ENCODE peak calls at places on chromosomes 6 and 20, in seven cellular contexts. J, S, F, X, Z, E and H are unnamed samples.

GRCh38 chr6:89298680-89299450 is 16.2 kb downstream of the GABRR2 start:
- DNase-seq in J (no peak), S (peak), F (peak), X (no peak), Z (peak), E (peak), H (no peak)

GRCh38 chr6:43996614-43997341 is 130.5 kb downstream of the MRPL14 start:
- DNase-seq in J (peak), S (no peak), F (no peak), X (no peak), Z (no peak), E (no peak), H (no peak)

GRCh38 chr6:53603381-53604121 is 58.6 kb upstream of the GCLC start:
- DNase-seq in J (no peak), S (peak), F (no peak), X (no peak), Z (peak), E (peak), H (no peak)

GRCh38 chr6:11163932-11164331 is 52.4 kb upstream of the ERVFRD-1 start:
- DNase-seq in J (no peak), S (no peak), F (peak), X (no peak), Z (no peak), E (no peak), H (no peak)

GRCh38 chr6:136975089-136975715 is 53.1 kb downstream of the SLC35D3 start:
- DNase-seq in J (no peak), S (no peak), F (no peak), X (no peak), Z (no peak), E (no peak), H (no peak)

GRCh38 chr20:48538058-48538825 is 289.6 kb downstream of the PREX1 start:
- DNase-seq in J (no peak), S (peak), F (no peak), X (peak), Z (peak), E (no peak), H (no peak)

GRCh38 chr20:51074062-51074461 is 51.2 kb upstream of the KCNG1 start:
- DNase-seq in J (no peak), S (no peak), F (no peak), X (no peak), Z (no peak), E (no peak), H (no peak)

GRCh38 chr6:2054516-2055067 is 190.8 kb downstream of the GMDS start:
- DNase-seq in J (no peak), S (no peak), F (no peak), X (no peak), Z (no peak), E (no peak), H (no peak)

GRCh38 chr6:134521116-134521501 is 203.2 kb upstream of the SGK1 start:
- DNase-seq in J (no peak), S (no peak), F (no peak), X (no peak), Z (no peak), E (no peak), H (no peak)

GRCh38 chr20:39961667-39962066 is 727.4 kb downstream of the MAFB start:
- DNase-seq in J (no peak), S (no peak), F (no peak), X (no peak), Z (no peak), E (no peak), H (no peak)

GRCh38 chr6:42396720-42397119 is 55.0 kb downstream of the TRERF1 start:
- DNase-seq in J (no peak), S (no peak), F (no peak), X (no peak), Z (no peak), E (no peak), H (no peak)

GRCh38 chr20:51628533-51629398 is 86.2 kb upstream of the NFATC2 start:
- DNase-seq in J (no peak), S (peak), F (no peak), X (peak), Z (no peak), E (peak), H (no peak)

GRCh38 chr20:37651932-37652331 is 41.9 kb upstream of the CTNNBL1 start:
- DNase-seq in J (no peak), S (no peak), F (peak), X (peak), Z (peak), E (peak), H (no peak)

GRCh38 chr20:21100590-21101452 is 5.3 kb downstream of the LINC00237 start:
- DNase-seq in J (no peak), S (peak), F (peak), X (no peak), Z (no peak), E (peak), H (no peak)

GRCh38 chr20:16740365-16741072 is 7.6 kb upstream of the OTOR start:
- DNase-seq in J (no peak), S (no peak), F (no peak), X (no peak), Z (no peak), E (no peak), H (no peak)

GRCh38 chr20:50052952-50053789 is 59.8 kb downstream of the UBE2V1 start:
- DNase-seq in J (no peak), S (no peak), F (no peak), X (no peak), Z (no peak), E (no peak), H (no peak)

GRCh38 chr6:144749263-144749662 is 464.1 kb downstream of the UTRN start:
- DNase-seq in J (no peak), S (no peak), F (no peak), X (no peak), Z (no peak), E (no peak), H (no peak)

GRCh38 chr20:24487240-24487639 is 17.8 kb downstream of the SYNDIG1 start:
- DNase-seq in J (no peak), S (no peak), F (no peak), X (no peak), Z (no peak), E (no peak), H (no peak)

GRCh38 chr6:75317503-75318206 is 33.1 kb upstream of the TMEM30A start:
- DNase-seq in J (no peak), S (peak), F (no peak), X (peak), Z (no peak), E (no peak), H (no peak)

GRCh38 chr6:54958446-54958845 is 111.9 kb downstream of the FAM83B start:
- DNase-seq in J (no peak), S (no peak), F (no peak), X (no peak), Z (no peak), E (no peak), H (no peak)

GRCh38 chr6:109224994-109225393 is 129.7 kb downstream of the CEP57L1 start:
- DNase-seq in J (no peak), S (no peak), F (no peak), X (no peak), Z (no peak), E (no peak), H (no peak)

GRCh38 chr6:99590728-99591672 is 15.6 kb upstream of the PRDM13 start:
- DNase-seq in J (no peak), S (no peak), F (no peak), X (no peak), Z (no peak), E (no peak), H (no peak)

GRCh38 chr6:121760640-121761213 is 325.3 kb downstream of the GJA1 start:
- DNase-seq in J (no peak), S (no peak), F (no peak), X (no peak), Z (no peak), E (no peak), H (no peak)

GRCh38 chr6:137762168-137763090 is 104.6 kb upstream of the TNFAIP3 start:
- DNase-seq in J (no peak), S (no peak), F (no peak), X (no peak), Z (no peak), E (no peak), H (no peak)

GRCh38 chr6:62390413-62390812 is 104.4 kb upstream of the KHDRBS2 start:
- DNase-seq in J (no peak), S (no peak), F (no peak), X (no peak), Z (peak), E (no peak), H (no peak)

GRCh38 chr6:124356811-124357210 is 553.1 kb downstream of the NKAIN2 start:
- DNase-seq in J (no peak), S (no peak), F (no peak), X (no peak), Z (no peak), E (no peak), H (no peak)

GRCh38 chr20:25059866-25060465 is 2.0 kb upstream of the ACSS1 start:
- DNase-seq in J (peak), S (no peak), F (no peak), X (no peak), Z (no peak), E (no peak), H (peak)

GRCh38 chr6:37680668-37681067 is 17.0 kb downstream of the MDGA1 start:
- DNase-seq in J (no peak), S (no peak), F (no peak), X (no peak), Z (no peak), E (no peak), H (no peak)

GRCh38 chr20:55478739-55479450 is 526.4 kb downstream of the CBLN4 start:
- DNase-seq in J (no peak), S (no peak), F (no peak), X (no peak), Z (no peak), E (no peak), H (no peak)

GRCh38 chr20:13141541-13141940 is 79.5 kb upstream of the ISM1 start:
- DNase-seq in J (no peak), S (no peak), F (no peak), X (no peak), Z (no peak), E (no peak), H (no peak)

GRCh38 chr6:7488494-7488893 is 53.0 kb upstream of the DSP start:
- DNase-seq in J (no peak), S (no peak), F (no peak), X (no peak), Z (no peak), E (no peak), H (no peak)

GRCh38 chr6:109296971-109297372 is 85.3 kb downstream of the CD164 start:
- DNase-seq in J (no peak), S (no peak), F (no peak), X (peak), Z (no peak), E (no peak), H (no peak)

GRCh38 chr6:135451617-135452190 is 45.8 kb downstream of the AHI1 start:
- DNase-seq in J (no peak), S (peak), F (peak), X (peak), Z (peak), E (peak), H (no peak)

GRCh38 chr6:161544801-161545490 is 271.1 kb upstream of the AGPAT4 start:
- DNase-seq in J (no peak), S (no peak), F (no peak), X (no peak), Z (no peak), E (no peak), H (no peak)

GRCh38 chr20:25247100-25247665 is 702 bp upstream of the PYGB start:
- DNase-seq in J (peak), S (peak), F (peak), X (peak), Z (peak), E (peak), H (peak)

GRCh38 chr6:144931172-144932035 is 646.3 kb downstream of the UTRN start:
- DNase-seq in J (no peak), S (peak), F (peak), X (peak), Z (peak), E (peak), H (no peak)

GRCh38 chr6:151325075-151326050 is 66.0 kb downstream of the ZBTB2 start:
- DNase-seq in J (peak), S (peak), F (no peak), X (peak), Z (peak), E (peak), H (no peak)

GRCh38 chr20:50588034-50588736 is 78.0 kb downstream of the PTPN1 start:
- DNase-seq in J (peak), S (peak), F (peak), X (peak), Z (peak), E (peak), H (peak)

GRCh38 chr20:45497971-45498494 is 17.4 kb downstream of the SPINT3 start:
- DNase-seq in J (no peak), S (no peak), F (no peak), X (no peak), Z (no peak), E (no peak), H (no peak)

GRCh38 chr20:62209850-62210495 is 10.1 kb downstream of the HRH3 start:
- DNase-seq in J (no peak), S (no peak), F (peak), X (no peak), Z (no peak), E (no peak), H (no peak)

GRCh38 chr20:62211216-62211615 is 8.9 kb downstream of the HRH3 start:
- DNase-seq in J (no peak), S (no peak), F (no peak), X (no peak), Z (no peak), E (no peak), H (no peak)

GRCh38 chr20:62208061-62208804 is 11.8 kb downstream of the HRH3 start:
- DNase-seq in J (no peak), S (no peak), F (no peak), X (no peak), Z (no peak), E (no peak), H (peak)

GRCh38 chr20:62210496-62210855 is 9.6 kb downstream of the HRH3 start:
- DNase-seq in J (no peak), S (no peak), F (no peak), X (no peak), Z (no peak), E (no peak), H (no peak)

GRCh38 chr20:62208805-62209755 is 11.0 kb downstream of the HRH3 start:
- DNase-seq in J (no peak), S (no peak), F (no peak), X (no peak), Z (peak), E (no peak), H (no peak)
- TF ChIP-seq CTCF in J (no peak), S (no peak), F (no peak), X (no peak), Z (peak), E (no peak), H (peak)

DNA sequence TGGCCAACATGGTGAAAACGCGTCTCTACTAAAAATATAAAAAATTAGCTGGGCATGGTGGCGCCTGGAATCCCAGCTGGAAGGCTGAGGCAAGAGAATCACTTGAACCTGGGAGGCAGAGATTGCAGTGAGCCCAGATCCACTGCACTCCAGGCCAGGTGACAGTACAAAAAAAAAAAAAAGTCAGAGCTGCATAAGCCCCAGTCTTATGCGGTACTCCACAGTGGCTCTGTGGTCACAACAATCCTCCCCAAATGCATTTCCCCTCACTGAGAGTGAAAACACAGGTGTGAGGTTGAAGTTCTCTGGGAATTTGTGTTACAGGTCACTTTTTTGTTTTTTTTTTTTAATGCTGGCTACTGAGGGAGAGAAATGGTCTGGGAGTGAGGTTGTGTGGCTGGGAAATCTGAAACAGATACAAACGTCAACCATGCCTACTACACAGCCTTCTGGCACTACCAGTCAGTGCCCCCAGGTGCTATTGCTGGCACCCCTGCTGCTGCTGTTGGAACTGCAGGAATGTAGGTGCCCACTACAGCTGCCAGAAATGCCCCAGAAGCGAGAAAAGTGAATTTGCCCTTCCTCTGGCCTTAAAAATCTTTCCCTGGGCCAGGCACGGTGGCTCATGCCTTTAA is 5.7 kb downstream of the MRPS26 start:
- DNase-seq in J (no peak), S (no peak), F (no peak), X (no peak), Z (no peak), E (no peak), H (no peak)
- TF ChIP-seq CTCF in J (no peak), S (no peak), F (no peak), X (no peak), Z (no peak), E (no peak), H (no peak)

GRCh38 chr20:57524511-57525176 is at the start of gene CTCFL:
- DNase-seq in J (no peak), S (no peak), F (no peak), X (no peak), Z (no peak), E (no peak), H (no peak)

GRCh38 chr20:57526885-57527566 is 2.1 kb upstream of the CTCFL start:
- DNase-seq in J (no peak), S (no peak), F (no peak), X (no peak), Z (no peak), E (no peak), H (no peak)

GRCh38 chr20:57526067-57526884 is 1.3 kb upstream of the CTCFL start:
- DNase-seq in J (no peak), S (no peak), F (peak), X (no peak), Z (no peak), E (no peak), H (no peak)

GRCh38 chr20:57523782-57524181 is 1.2 kb downstream of the CTCFL start:
- DNase-seq in J (no peak), S (no peak), F (peak), X (no peak), Z (no peak), E (no peak), H (no peak)

GRCh38 chr20:57525328-57526053 is 551 bp upstream of the CTCFL start:
- DNase-seq in J (no peak), S (no peak), F (no peak), X (no peak), Z (no peak), E (no peak), H (no peak)
- TF ChIP-seq CTCF in J (no peak), S (no peak), F (no peak), X (no peak), Z (no peak), E (no peak), H (no peak)

GRCh38 chr6:87756858-87757257 is 54.8 kb upstream of the AKIRIN2 start:
- DNase-seq in J (peak), S (peak), F (peak), X (peak), Z (peak), E (peak), H (no peak)
- TF ChIP-seq CTCF in J (no peak), S (no peak), F (no peak), X (no peak), Z (no peak), E (no peak), H (no peak)

DNA sequence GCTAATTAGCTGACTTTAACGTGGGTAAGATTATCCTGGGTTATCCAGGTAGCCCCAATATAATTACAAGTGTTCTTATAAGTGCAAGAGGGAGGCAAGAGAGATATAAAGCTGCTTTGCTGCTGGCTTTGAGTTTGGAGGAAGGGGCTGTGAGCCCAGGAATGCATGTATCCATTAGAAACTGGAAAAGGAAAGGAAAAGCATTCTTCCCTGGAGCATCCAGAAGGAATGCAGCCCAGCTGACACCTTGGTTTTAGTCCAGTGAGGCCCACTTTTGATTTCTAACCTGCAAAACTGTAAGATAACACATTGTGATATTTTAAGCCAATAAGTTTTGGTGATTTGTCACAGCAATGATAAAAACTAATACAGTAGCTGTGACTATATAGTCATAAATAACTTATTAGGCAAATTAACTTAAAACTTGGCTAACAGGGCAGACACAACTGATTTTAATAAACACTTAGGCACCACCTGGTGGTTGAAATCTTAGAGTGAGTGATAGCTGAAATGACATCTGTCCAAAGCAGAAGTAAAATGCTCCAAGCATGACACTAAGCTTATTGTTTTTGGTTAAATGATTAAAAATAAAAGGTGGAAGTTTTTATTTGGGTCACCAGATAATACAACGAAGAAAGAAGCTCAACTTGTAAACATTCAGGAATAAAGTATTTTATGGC is 35.6 kb downstream of the ADGRF4 start:
- DNase-seq in J (no peak), S (peak), F (peak), X (no peak), Z (peak), E (peak), H (no peak)
- TF ChIP-seq CTCF in J (no peak), S (peak), F (peak), X (peak), Z (peak), E (no peak), H (peak)

GRCh38 chr20:3925113-3925695 is 36.0 kb downstream of the PANK2 start:
- DNase-seq in J (no peak), S (no peak), F (no peak), X (no peak), Z (no peak), E (no peak), H (no peak)

GRCh38 chr20:3923818-3924217 is 34.6 kb downstream of the PANK2 start:
- DNase-seq in J (no peak), S (peak), F (no peak), X (peak), Z (peak), E (peak), H (no peak)

GRCh38 chr20:3922983-3923339 is 33.8 kb downstream of the PANK2 start:
- DNase-seq in J (no peak), S (no peak), F (no peak), X (no peak), Z (no peak), E (no peak), H (no peak)

GRCh38 chr20:3925899-3926638 is 36.9 kb downstream of the PANK2 start:
- DNase-seq in J (no peak), S (no peak), F (no peak), X (no peak), Z (no peak), E (no peak), H (no peak)

GRCh38 chr20:3924304-3925112 is 35.3 kb downstream of the PANK2 start:
- DNase-seq in J (peak), S (no peak), F (no peak), X (no peak), Z (no peak), E (no peak), H (no peak)
- TF ChIP-seq CTCF in J (no peak), S (no peak), F (no peak), X (no peak), Z (no peak), E (no peak), H (no peak)

GRCh38 chr6:94071835-94072234 is 652.5 kb upstream of the EPHA7 start:
- DNase-seq in J (no peak), S (no peak), F (no peak), X (no peak), Z (no peak), E (peak), H (no peak)
- TF ChIP-seq CTCF in J (no peak), S (no peak), F (no peak), X (no peak), Z (no peak), E (peak), H (peak)